ENCODE peak calls at places on chromosomes 1 and 21, in nine cellular contexts. One of them, this sample, is unnamed.

GRCh38 chr1:156233421-156234127 is 8.4 kb upstream of the BGLAP start:
- DNase-seq in GM12865: no peak
- DNase-seq in amniotic stem cell: peak
- DNase-seq in type B pancreatic cell: no peak
- DNase-seq in GM06990: no peak
- DNase-seq in body of pancreas: no peak
- DNase-seq in Right ventricle myocardium superior: no peak
- DNase-seq in AG20443: peak
- DNase-seq in RWPE1: no peak
- DNase-seq in this sample: no peak

GRCh38 chr1:150995896-150996295 is 10.8 kb downstream of the MINDY1 start:
- DNase-seq in AG20443: no peak
- DNase-seq in Right ventricle myocardium superior: peak
- DNase-seq in GM06990: no peak
- DNase-seq in type B pancreatic cell: no peak
- DNase-seq in RWPE1: no peak
- DNase-seq in body of pancreas: peak
- DNase-seq in amniotic stem cell: no peak
- DNase-seq in GM12865: peak
- DNase-seq in this sample: peak

GRCh38 chr1:155455588-155456195 is 106.9 kb downstream of the ASH1L start:
- DNase-seq in AG20443: peak
- DNase-seq in amniotic stem cell: no peak
- DNase-seq in Right ventricle myocardium superior: no peak
- DNase-seq in GM06990: no peak
- DNase-seq in type B pancreatic cell: no peak
- DNase-seq in RWPE1: no peak
- DNase-seq in body of pancreas: no peak
- DNase-seq in GM12865: no peak
- DNase-seq in this sample: no peak

GRCh38 chr1:174222166-174222949 is 63.0 kb downstream of the RABGAP1L start:
- DNase-seq in type B pancreatic cell: no peak
- DNase-seq in RWPE1: peak
- DNase-seq in Right ventricle myocardium superior: no peak
- DNase-seq in GM06990: no peak
- DNase-seq in body of pancreas: no peak
- DNase-seq in AG20443: peak
- DNase-seq in amniotic stem cell: no peak
- DNase-seq in GM12865: peak
- DNase-seq in this sample: peak

GRCh38 chr1:6239213-6239752 is 3.5 kb upstream of the ICMT start:
- DNase-seq in body of pancreas: no peak
- DNase-seq in RWPE1: no peak
- DNase-seq in GM06990: no peak
- DNase-seq in AG20443: no peak
- DNase-seq in type B pancreatic cell: no peak
- DNase-seq in Right ventricle myocardium superior: no peak
- DNase-seq in GM12865: no peak
- DNase-seq in amniotic stem cell: no peak
- DNase-seq in this sample: no peak

GRCh38 chr21:45254557-45254930 is 33.2 kb downstream of the POFUT2 start:
- DNase-seq in amniotic stem cell: no peak
- DNase-seq in type B pancreatic cell: no peak
- DNase-seq in Right ventricle myocardium superior: no peak
- DNase-seq in AG20443: peak
- DNase-seq in RWPE1: no peak
- DNase-seq in body of pancreas: no peak
- DNase-seq in GM06990: no peak
- DNase-seq in GM12865: no peak
- DNase-seq in this sample: no peak

GRCh38 chr1:53669511-53670191 is 69.3 kb downstream of the GLIS1 start:
- DNase-seq in Right ventricle myocardium superior: no peak
- DNase-seq in AG20443: peak
- DNase-seq in amniotic stem cell: no peak
- DNase-seq in RWPE1: no peak
- DNase-seq in type B pancreatic cell: no peak
- DNase-seq in body of pancreas: no peak
- DNase-seq in GM12865: no peak
- DNase-seq in GM06990: no peak
- DNase-seq in this sample: no peak

GRCh38 chr1:184632415-184633175 is 122.1 kb downstream of the EDEM3 start:
- DNase-seq in body of pancreas: peak
- DNase-seq in AG20443: no peak
- DNase-seq in amniotic stem cell: no peak
- DNase-seq in Right ventricle myocardium superior: no peak
- DNase-seq in RWPE1: no peak
- DNase-seq in GM12865: no peak
- DNase-seq in GM06990: no peak
- DNase-seq in type B pancreatic cell: no peak
- DNase-seq in this sample: peak

GRCh38 chr1:153349363-153350340 is 1.0 kb upstream of the PGLYRP4 start:
- DNase-seq in Right ventricle myocardium superior: no peak
- DNase-seq in type B pancreatic cell: peak
- DNase-seq in amniotic stem cell: no peak
- DNase-seq in GM12865: peak
- DNase-seq in AG20443: no peak
- DNase-seq in RWPE1: no peak
- DNase-seq in GM06990: no peak
- DNase-seq in body of pancreas: no peak
- DNase-seq in this sample: no peak

GRCh38 chr1:165903672-165904071 is 76.3 kb downstream of the UCK2 start:
- DNase-seq in body of pancreas: no peak
- DNase-seq in AG20443: no peak
- DNase-seq in GM06990: no peak
- DNase-seq in GM12865: no peak
- DNase-seq in type B pancreatic cell: no peak
- DNase-seq in amniotic stem cell: no peak
- DNase-seq in Right ventricle myocardium superior: no peak
- DNase-seq in RWPE1: peak
- DNase-seq in this sample: peak

GRCh38 chr1:198776602-198777029 is 137.8 kb downstream of the PTPRC start:
- DNase-seq in AG20443: peak
- DNase-seq in body of pancreas: peak
- DNase-seq in type B pancreatic cell: no peak
- DNase-seq in Right ventricle myocardium superior: peak
- DNase-seq in GM06990: no peak
- DNase-seq in amniotic stem cell: peak
- DNase-seq in RWPE1: peak
- DNase-seq in GM12865: no peak
- DNase-seq in this sample: no peak

GRCh38 chr1:248611883-248612282 is 14.4 kb upstream of the OR2T10 start:
- DNase-seq in Right ventricle myocardium superior: no peak
- DNase-seq in RWPE1: no peak
- DNase-seq in amniotic stem cell: no peak
- DNase-seq in AG20443: no peak
- DNase-seq in type B pancreatic cell: no peak
- DNase-seq in GM12865: peak
- DNase-seq in GM06990: no peak
- DNase-seq in body of pancreas: no peak
- DNase-seq in this sample: no peak

GRCh38 chr1:6779089-6779805 is 6.0 kb upstream of the CAMTA1 start:
- DNase-seq in body of pancreas: no peak
- DNase-seq in Right ventricle myocardium superior: no peak
- DNase-seq in amniotic stem cell: no peak
- DNase-seq in GM06990: no peak
- DNase-seq in GM12865: peak
- DNase-seq in AG20443: no peak
- DNase-seq in RWPE1: no peak
- DNase-seq in type B pancreatic cell: no peak
- DNase-seq in this sample: no peak

GRCh38 chr1:198601936-198602889 is 36.6 kb upstream of the PTPRC start:
- DNase-seq in amniotic stem cell: no peak
- DNase-seq in RWPE1: no peak
- DNase-seq in AG20443: peak
- DNase-seq in GM12865: peak
- DNase-seq in Right ventricle myocardium superior: no peak
- DNase-seq in GM06990: no peak
- DNase-seq in body of pancreas: no peak
- DNase-seq in type B pancreatic cell: no peak
- DNase-seq in this sample: no peak

GRCh38 chr1:62621907-62622306 is 24.6 kb downstream of the ANGPTL3 start:
- DNase-seq in RWPE1: peak
- DNase-seq in GM06990: peak
- DNase-seq in amniotic stem cell: peak
- DNase-seq in Right ventricle myocardium superior: peak
- DNase-seq in AG20443: peak
- DNase-seq in body of pancreas: peak
- DNase-seq in GM12865: peak
- DNase-seq in type B pancreatic cell: no peak
- DNase-seq in this sample: peak

GRCh38 chr1:237690656-237691055 is 200.1 kb downstream of the ZP4 start:
- DNase-seq in AG20443: no peak
- DNase-seq in body of pancreas: no peak
- DNase-seq in RWPE1: no peak
- DNase-seq in Right ventricle myocardium superior: no peak
- DNase-seq in GM12865: no peak
- DNase-seq in amniotic stem cell: no peak
- DNase-seq in type B pancreatic cell: no peak
- DNase-seq in GM06990: no peak
- DNase-seq in this sample: no peak

GRCh38 chr21:25614441-25614840 is 7.2 kb upstream of the MRPL39 start:
- DNase-seq in body of pancreas: no peak
- DNase-seq in GM06990: no peak
- DNase-seq in GM12865: no peak
- DNase-seq in AG20443: no peak
- DNase-seq in amniotic stem cell: no peak
- DNase-seq in RWPE1: no peak
- DNase-seq in Right ventricle myocardium superior: no peak
- DNase-seq in type B pancreatic cell: no peak
- DNase-seq in this sample: no peak

GRCh38 chr1:180352588-180352987 is 122.5 kb downstream of the LHX4 start:
- DNase-seq in body of pancreas: no peak
- DNase-seq in Right ventricle myocardium superior: no peak
- DNase-seq in RWPE1: no peak
- DNase-seq in amniotic stem cell: no peak
- DNase-seq in GM12865: no peak
- DNase-seq in type B pancreatic cell: no peak
- DNase-seq in GM06990: no peak
- DNase-seq in AG20443: no peak
- DNase-seq in this sample: no peak

GRCh38 chr1:49630156-49630555 is 393.6 kb downstream of the AGBL4 start:
- DNase-seq in Right ventricle myocardium superior: no peak
- DNase-seq in RWPE1: no peak
- DNase-seq in body of pancreas: no peak
- DNase-seq in AG20443: no peak
- DNase-seq in GM06990: no peak
- DNase-seq in GM12865: no peak
- DNase-seq in type B pancreatic cell: no peak
- DNase-seq in amniotic stem cell: no peak
- DNase-seq in this sample: no peak

GRCh38 chr21:20997633-20998455 is at the start of gene NCAM2:
- DNase-seq in GM12865: peak
- DNase-seq in type B pancreatic cell: peak
- DNase-seq in RWPE1: peak
- DNase-seq in AG20443: peak
- DNase-seq in amniotic stem cell: peak
- DNase-seq in body of pancreas: peak
- DNase-seq in Right ventricle myocardium superior: peak
- DNase-seq in GM06990: peak
- DNase-seq in this sample: no peak

GRCh38 chr21:43793243-43793642 is 3.9 kb downstream of the RRP1 start:
- DNase-seq in RWPE1: no peak
- DNase-seq in GM06990: no peak
- DNase-seq in GM12865: no peak
- DNase-seq in body of pancreas: no peak
- DNase-seq in Right ventricle myocardium superior: no peak
- DNase-seq in type B pancreatic cell: no peak
- DNase-seq in AG20443: no peak
- DNase-seq in amniotic stem cell: no peak
- DNase-seq in this sample: no peak

GRCh38 chr1:26531651-26532131 is 2.1 kb downstream of the RPS6KA1 start:
- DNase-seq in GM06990: no peak
- DNase-seq in Right ventricle myocardium superior: no peak
- DNase-seq in body of pancreas: peak
- DNase-seq in GM12865: no peak
- DNase-seq in type B pancreatic cell: no peak
- DNase-seq in RWPE1: peak
- DNase-seq in AG20443: no peak
- DNase-seq in amniotic stem cell: no peak
- DNase-seq in this sample: no peak

GRCh38 chr1:42403880-42404400 is 23.3 kb downstream of the RIMKLA start:
- DNase-seq in type B pancreatic cell: no peak
- DNase-seq in body of pancreas: no peak
- DNase-seq in AG20443: no peak
- DNase-seq in RWPE1: no peak
- DNase-seq in amniotic stem cell: no peak
- DNase-seq in Right ventricle myocardium superior: no peak
- DNase-seq in GM06990: no peak
- DNase-seq in GM12865: no peak
- DNase-seq in this sample: no peak

GRCh38 chr1:221670081-221670480 is 71.8 kb downstream of the DUSP10 start:
- DNase-seq in body of pancreas: no peak
- DNase-seq in Right ventricle myocardium superior: no peak
- DNase-seq in GM12865: no peak
- DNase-seq in amniotic stem cell: no peak
- DNase-seq in AG20443: peak
- DNase-seq in RWPE1: no peak
- DNase-seq in type B pancreatic cell: no peak
- DNase-seq in GM06990: no peak
- DNase-seq in this sample: no peak

GRCh38 chr21:18498428-18498827 is 94.8 kb upstream of the TMPRSS15 start:
- DNase-seq in type B pancreatic cell: no peak
- DNase-seq in RWPE1: no peak
- DNase-seq in GM12865: no peak
- DNase-seq in AG20443: no peak
- DNase-seq in GM06990: no peak
- DNase-seq in amniotic stem cell: no peak
- DNase-seq in Right ventricle myocardium superior: no peak
- DNase-seq in body of pancreas: no peak
- DNase-seq in this sample: no peak

GRCh38 chr1:181126871-181127587 is 38.5 kb downstream of the IER5 start:
- DNase-seq in RWPE1: peak
- DNase-seq in body of pancreas: no peak
- DNase-seq in type B pancreatic cell: no peak
- DNase-seq in GM12865: no peak
- DNase-seq in amniotic stem cell: no peak
- DNase-seq in Right ventricle myocardium superior: peak
- DNase-seq in GM06990: no peak
- DNase-seq in AG20443: no peak
- DNase-seq in this sample: peak

GRCh38 chr1:61337471-61337870 is 255.1 kb downstream of the NFIA start:
- DNase-seq in RWPE1: no peak
- DNase-seq in GM12865: no peak
- DNase-seq in AG20443: no peak
- DNase-seq in type B pancreatic cell: no peak
- DNase-seq in GM06990: no peak
- DNase-seq in Right ventricle myocardium superior: no peak
- DNase-seq in amniotic stem cell: no peak
- DNase-seq in body of pancreas: no peak
- DNase-seq in this sample: no peak

GRCh38 chr1:3261007-3261968 is 192.3 kb downstream of the PRDM16 start:
- DNase-seq in GM06990: no peak
- DNase-seq in type B pancreatic cell: no peak
- DNase-seq in RWPE1: no peak
- DNase-seq in amniotic stem cell: no peak
- DNase-seq in body of pancreas: peak
- DNase-seq in AG20443: no peak
- DNase-seq in GM12865: no peak
- DNase-seq in Right ventricle myocardium superior: no peak
- DNase-seq in this sample: no peak

GRCh38 chr1:215146252-215146975 is 63.9 kb downstream of the KCNK2 start:
- DNase-seq in body of pancreas: peak
- DNase-seq in GM12865: peak
- DNase-seq in type B pancreatic cell: no peak
- DNase-seq in AG20443: peak
- DNase-seq in amniotic stem cell: no peak
- DNase-seq in GM06990: no peak
- DNase-seq in RWPE1: peak
- DNase-seq in Right ventricle myocardium superior: no peak
- DNase-seq in this sample: peak

GRCh38 chr1:209199822-209200221 is 383.7 kb upstream of the CAMK1G start:
- DNase-seq in RWPE1: no peak
- DNase-seq in type B pancreatic cell: no peak
- DNase-seq in GM06990: no peak
- DNase-seq in Right ventricle myocardium superior: no peak
- DNase-seq in body of pancreas: no peak
- DNase-seq in amniotic stem cell: no peak
- DNase-seq in AG20443: no peak
- DNase-seq in GM12865: peak
- DNase-seq in this sample: no peak

GRCh38 chr1:46512792-46513190 is 23.2 kb downstream of the DMBX1 start:
- DNase-seq in amniotic stem cell: no peak
- DNase-seq in body of pancreas: no peak
- DNase-seq in Right ventricle myocardium superior: no peak
- DNase-seq in GM06990: no peak
- DNase-seq in AG20443: no peak
- DNase-seq in type B pancreatic cell: no peak
- DNase-seq in RWPE1: no peak
- DNase-seq in GM12865: no peak
- DNase-seq in this sample: no peak

This sample was measured in PC-9.